ENCODE peak calls at places on chromosomes 7 and 10, in four cellular contexts. K is GM23338, F is stomach, H is sigmoid colon. T is an unnamed sample.

GRCh38 chr7:43721193-43721806 is 8.0 kb downstream of the COA1 start:
- DNase-seq in H (no peak), F (no peak), K (peak; percentile 71), T (no peak)

GRCh38 chr10:4934391-4934987 is 28.7 kb upstream of the AKR1C1 start:
- DNase-seq in F (peak; percentile 52), K (no peak), H (no peak), T (no peak)

GRCh38 chr7:140242057-140243031 is 65.6 kb upstream of the KDM7A start:
- DNase-seq in H (no peak), K (no peak), F (peak; percentile 37), T (no peak)

GRCh38 chr7:150778738-150779301 is 21.3 kb downstream of the TMEM176B start:
- DNase-seq in K (peak; percentile 92), H (peak; percentile 90), F (peak; percentile 87), T (no peak)

GRCh38 chr10:3486346-3487065 is 298.5 kb downstream of the KLF6 start:
- DNase-seq in F (peak; percentile 74), K (peak; percentile 93), H (no peak), T (no peak)

GRCh38 chr7:75563171-75563570 is 71.1 kb downstream of the SPDYE5 start:
- DNase-seq in F (no peak), H (no peak), K (no peak), T (no peak)

GRCh38 chr10:121510201-121510771 is 88.0 kb downstream of the FGFR2 start:
- DNase-seq in K (no peak), F (no peak), H (peak; percentile 83), T (no peak)

GRCh38 chr10:8402469-8403074 is 348.1 kb downstream of the GATA3 start:
- DNase-seq in F (no peak), K (no peak), H (no peak), T (no peak)

GRCh38 chr10:96910488-96911395 is 78.6 kb downstream of the LCOR start:
- DNase-seq in H (no peak), F (no peak), K (peak; percentile 78), T (no peak)

GRCh38 chr7:116169060-116169459 is 41.3 kb upstream of the TES start:
- DNase-seq in F (no peak), H (no peak), K (no peak), T (no peak)

GRCh38 chr7:35593896-35594295 is 101.0 kb downstream of the HERPUD2 start:
- DNase-seq in K (peak; percentile 82), F (no peak), H (no peak), T (no peak)

GRCh38 chr7:84705079-84705478 is 481.8 kb downstream of the SEMA3D start:
- DNase-seq in H (no peak), K (no peak), F (no peak), T (no peak)

GRCh38 chr10:58746470-58747185 is 234.0 kb downstream of the BICC1 start:
- DNase-seq in F (no peak), H (no peak), K (peak; percentile 43), T (no peak)

GRCh38 chr10:58741673-58742072 is 229.0 kb downstream of the BICC1 start:
- DNase-seq in K (no peak), H (no peak), F (no peak), T (no peak)

GRCh38 chr10:58742141-58742540 is 229.5 kb downstream of the BICC1 start:
- DNase-seq in H (no peak), F (no peak), K (no peak), T (no peak)

GRCh38 chr10:58740620-58741369 is 228.1 kb downstream of the BICC1 start:
- DNase-seq in H (no peak), F (no peak), K (no peak), T (no peak)

DNA sequence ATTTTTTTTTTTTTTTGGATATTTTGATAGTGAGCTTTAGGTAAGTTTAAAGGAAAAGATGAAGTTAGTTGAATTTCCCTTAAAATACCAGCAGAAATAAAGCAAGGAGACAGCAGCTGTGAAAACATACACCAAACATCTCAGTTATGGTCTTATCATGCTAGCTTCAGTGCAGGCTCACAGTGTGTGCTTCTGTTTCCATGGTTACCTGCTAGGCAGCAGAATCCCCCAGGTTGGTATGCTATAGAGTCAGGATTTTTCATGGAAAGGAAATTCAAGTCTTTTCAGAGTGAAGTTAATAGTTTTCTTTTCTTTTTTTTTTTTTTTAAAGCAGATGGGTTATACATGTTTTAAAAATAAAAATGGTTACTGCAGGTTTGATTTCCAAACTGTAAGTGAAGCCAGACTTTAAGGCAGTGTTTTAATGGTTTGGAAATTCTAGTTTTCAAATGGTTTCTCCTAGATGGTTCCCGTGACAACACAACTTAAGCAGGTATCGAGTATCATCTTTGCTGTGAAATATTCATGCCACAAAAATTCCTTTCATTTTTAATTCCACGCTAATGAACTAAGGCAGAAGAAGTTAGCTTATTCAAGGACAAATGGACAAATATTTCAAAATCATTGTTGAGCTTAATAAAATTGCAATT is 230.9 kb downstream of the BICC1 start:
- DNase-seq in F (no peak), K (peak; percentile 79), H (no peak), T (no peak)
- TF ChIP-seq POLR2AphosphoS5 in F (no peak), K (no peak), H (no peak), T (no peak)

GRCh38 chr7:871900-872537 is 4.3 kb upstream of the GET4 start:
- DNase-seq in K (no peak), H (no peak), F (no peak), T (no peak)

GRCh38 chr7:875476-876076 is 778 bp upstream of the GET4 start:
- DNase-seq in K (no peak), F (no peak), H (no peak), T (no peak)

GRCh38 chr7:875051-875450 is 1.3 kb upstream of the GET4 start:
- DNase-seq in H (no peak), F (no peak), K (no peak), T (no peak)

GRCh38 chr7:874036-874749 is 2.2 kb upstream of the GET4 start:
- DNase-seq in F (no peak), K (no peak), H (no peak), T (no peak)

GRCh38 chr7:873367-874002 is 2.9 kb upstream of the GET4 start:
- DNase-seq in K (peak; percentile 90), H (peak; percentile 95), F (peak; percentile 92), T (peak; percentile 95)
- H3K4me1 ChIP-seq in K (peaks cover 10% of the 10 kb centered on the region), H (peaks cover 44% of the 10 kb centered on the region), F (peaks cover 63% of the 10 kb centered on the region), T (peaks cover 62% of the 10 kb centered on the region)

GRCh38 chr7:106152313-106152665 is 40.2 kb upstream of the SYPL1 start:
- DNase-seq in K (no peak), F (no peak), H (no peak), T (peak; percentile 90)

GRCh38 chr7:106155027-106155426 is 42.9 kb upstream of the SYPL1 start:
- DNase-seq in K (no peak), F (no peak), H (no peak), T (no peak)

GRCh38 chr7:106151459-106152312 is 39.6 kb upstream of the SYPL1 start:
- DNase-seq in F (no peak), K (no peak), H (no peak), T (no peak)

GRCh38 chr7:106153891-106154449 is 41.9 kb upstream of the SYPL1 start:
- DNase-seq in K (peak; percentile 91), F (peak; percentile 86), H (peak; percentile 93), T (peak; percentile 91)
- TF ChIP-seq POLR2AphosphoS5 in K (no peak), F (peak; percentile 52), H (peak; percentile 23), T (peak; percentile 52)

GRCh38 chr7:123750389-123751230 is 1.8 kb upstream of the WASL start:
- DNase-seq in K (no peak), H (no peak), F (no peak), T (no peak)

GRCh38 chr7:123747620-123748141 is 1.1 kb downstream of the WASL start:
- DNase-seq in H (peak; percentile 71), K (peak; percentile 83), F (peak; percentile 62), T (no peak)

GRCh38 chr7:123748171-123748733 is 551 bp downstream of the WASL start:
- DNase-seq in H (peak; percentile 76), K (peak; percentile 52), F (peak; percentile 61), T (no peak)

GRCh38 chr7:123749537-123749857 is 694 bp upstream of the WASL start:
- DNase-seq in F (no peak), K (no peak), H (no peak), T (no peak)

GRCh38 chr7:123748734-123749536 is at the start of gene WASL:
- DNase-seq in K (peak; percentile 94), F (peak; percentile 93), H (peak; percentile 96), T (peak; percentile 98)
- H3K4me1 ChIP-seq in K (peaks cover 74% of the 10 kb centered on the region), F (peaks cover 67% of the 10 kb centered on the region), H (peaks cover 43% of the 10 kb centered on the region), T (peaks cover 62% of the 10 kb centered on the region)

GRCh38 chr7:30799976-30800661 is 28.9 kb downstream of the MINDY4 start:
- DNase-seq in K (no peak), F (no peak), H (no peak), T (peak; percentile 89)
- TF ChIP-seq POLR2AphosphoS5 in K (no peak), F (no peak), H (no peak), T (no peak)

DNA sequence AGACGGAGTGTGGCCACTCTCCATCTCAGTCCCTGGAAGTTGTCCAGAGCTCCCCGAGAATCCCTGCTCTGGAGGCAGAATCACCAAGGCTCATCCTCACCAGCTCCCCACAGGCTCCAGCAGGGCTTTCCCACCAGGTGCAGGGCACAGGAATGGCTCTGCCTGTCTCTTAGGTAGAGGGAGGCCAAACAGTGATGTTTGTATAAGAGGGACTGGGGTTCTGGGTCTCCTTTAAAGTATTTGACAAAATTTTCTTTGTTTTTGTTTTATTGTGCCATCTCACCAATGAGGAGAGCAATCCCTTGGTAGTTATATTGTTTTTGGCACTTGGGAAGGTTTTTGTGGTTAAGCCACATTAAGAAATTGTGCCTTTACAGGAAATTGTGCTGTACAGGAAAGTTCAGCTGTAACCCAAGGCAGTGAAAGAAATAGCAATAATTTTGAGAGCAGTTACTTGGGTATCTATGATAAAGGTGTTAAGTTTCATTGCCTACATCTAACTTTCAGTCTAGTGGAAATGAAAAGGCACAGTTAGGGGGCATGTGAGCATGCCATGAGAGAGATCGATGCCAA is 219.3 kb upstream of the PRSS58 start:
- DNase-seq in K (no peak), F (no peak), H (no peak), T (no peak)
- H3K4me1 ChIP-seq in K (no peaks in the 10 kb centered on the region), F (peaks cover 5% of the 10 kb centered on the region), H (no peaks in the 10 kb centered on the region), T (no peaks in the 10 kb centered on the region)

GRCh38 chr10:14003517-14003916 is 327.2 kb downstream of the FRMD4A start:
- DNase-seq in K (no peak), F (no peak), H (no peak), T (no peak)

GRCh38 chr10:14009315-14010082 is 321.2 kb downstream of the FRMD4A start:
- DNase-seq in H (no peak), F (no peak), K (no peak), T (no peak)

GRCh38 chr10:14010083-14010551 is 320.6 kb downstream of the FRMD4A start:
- DNase-seq in H (no peak), K (peak; percentile 38), F (no peak), T (no peak)

GRCh38 chr10:14008648-14009072 is 322.1 kb downstream of the FRMD4A start:
- DNase-seq in K (no peak), F (no peak), H (no peak), T (no peak)

DNA sequence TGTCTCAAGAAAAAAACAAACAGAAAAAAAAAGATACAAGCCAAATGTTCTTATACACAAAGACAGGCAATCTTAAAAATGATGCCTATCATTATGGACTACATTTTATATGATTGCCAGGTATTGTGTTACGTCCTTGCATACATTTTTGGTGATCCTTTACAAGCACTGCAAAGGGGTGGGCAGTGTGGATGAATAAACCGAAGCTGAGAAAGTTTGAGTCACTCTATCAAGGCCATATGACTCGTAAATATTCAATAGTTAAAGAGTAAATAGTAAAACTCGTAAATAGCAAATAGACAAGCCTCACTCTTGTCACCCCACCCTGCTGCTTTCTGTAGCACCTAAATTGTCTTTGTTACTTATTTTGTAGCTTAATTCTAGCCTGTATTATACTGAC is 326.2 kb downstream of the FRMD4A start:
- DNase-seq in K (no peak), H (no peak), F (no peak), T (no peak)
- TF ChIP-seq POLR2AphosphoS5 in K (no peak), H (no peak), F (no peak), T (no peak)